ENCODE peak calls at places on chromosomes 2 and 18, in eight cellular contexts. One of them, this sample, is unnamed.
A peak's percentile ranks its signal among the peaks of the same experiment; 100 is the strongest.

GRCh38 chr2:14626873-14627272 is 5.6 kb upstream of the LRATD1 start:
- DNase-seq in COR-L47: no peak
- DNase-seq in tibial artery: no peak
- DNase-seq in naive thymus-derived CD4-positive, alpha-beta T cell: no peak
- DNase-seq in caudate nucleus: no peak
- DNase-seq in effector memory CD4-positive, alpha-beta T cell: no peak
- DNase-seq in RPMI8226: peak; percentile 3
- DNase-seq in K562: no peak
- DNase-seq in this sample: peak; percentile 80

GRCh38 chr2:66962625-66963207 is 434.4 kb upstream of the ETAA1 start:
- DNase-seq in COR-L47: no peak
- DNase-seq in tibial artery: no peak
- DNase-seq in RPMI8226: no peak
- DNase-seq in caudate nucleus: no peak
- DNase-seq in K562: no peak
- DNase-seq in naive thymus-derived CD4-positive, alpha-beta T cell: no peak
- DNase-seq in effector memory CD4-positive, alpha-beta T cell: no peak
- DNase-seq in this sample: no peak

GRCh38 chr2:191441761-191442160 is 196.6 kb downstream of the MYO1B start:
- DNase-seq in K562: no peak
- DNase-seq in effector memory CD4-positive, alpha-beta T cell: no peak
- DNase-seq in caudate nucleus: no peak
- DNase-seq in COR-L47: no peak
- DNase-seq in tibial artery: no peak
- DNase-seq in naive thymus-derived CD4-positive, alpha-beta T cell: no peak
- DNase-seq in RPMI8226: no peak
- DNase-seq in this sample: no peak

GRCh38 chr18:39842042-39842791 is 2112.8 kb upstream of the PIK3C3 start:
- DNase-seq in COR-L47: peak; percentile 72
- DNase-seq in effector memory CD4-positive, alpha-beta T cell: no peak
- DNase-seq in K562: no peak
- DNase-seq in tibial artery: no peak
- DNase-seq in naive thymus-derived CD4-positive, alpha-beta T cell: no peak
- DNase-seq in caudate nucleus: no peak
- DNase-seq in RPMI8226: no peak
- DNase-seq in this sample: no peak

GRCh38 chr18:22606563-22607283 is 189.0 kb upstream of the CTAGE1 start:
- DNase-seq in naive thymus-derived CD4-positive, alpha-beta T cell: no peak
- DNase-seq in COR-L47: no peak
- DNase-seq in RPMI8226: no peak
- DNase-seq in caudate nucleus: no peak
- DNase-seq in tibial artery: peak; percentile 42
- DNase-seq in effector memory CD4-positive, alpha-beta T cell: no peak
- DNase-seq in K562: no peak
- DNase-seq in this sample: no peak

GRCh38 chr2:9473985-9474360 is 378 bp upstream of the IAH1 start:
- DNase-seq in COR-L47: no peak
- DNase-seq in tibial artery: peak; percentile 27
- DNase-seq in naive thymus-derived CD4-positive, alpha-beta T cell: peak; percentile 64
- DNase-seq in RPMI8226: peak; percentile 17
- DNase-seq in caudate nucleus: peak; percentile 60
- DNase-seq in effector memory CD4-positive, alpha-beta T cell: peak; percentile 63
- DNase-seq in K562: no peak
- DNase-seq in this sample: no peak

GRCh38 chr18:68447286-68447685 is 267.6 kb downstream of the TMX3 start:
- DNase-seq in effector memory CD4-positive, alpha-beta T cell: no peak
- DNase-seq in tibial artery: no peak
- DNase-seq in caudate nucleus: no peak
- DNase-seq in COR-L47: no peak
- DNase-seq in naive thymus-derived CD4-positive, alpha-beta T cell: no peak
- DNase-seq in RPMI8226: no peak
- DNase-seq in K562: no peak
- DNase-seq in this sample: no peak

GRCh38 chr2:11658208-11658607 is 11.8 kb downstream of the NTSR2 start:
- DNase-seq in tibial artery: no peak
- DNase-seq in COR-L47: no peak
- DNase-seq in caudate nucleus: no peak
- DNase-seq in naive thymus-derived CD4-positive, alpha-beta T cell: no peak
- DNase-seq in effector memory CD4-positive, alpha-beta T cell: no peak
- DNase-seq in RPMI8226: no peak
- DNase-seq in K562: peak; percentile 50
- DNase-seq in this sample: no peak

GRCh38 chr2:177314722-177315264 is 50.3 kb upstream of the NFE2L2 start:
- DNase-seq in RPMI8226: peak; percentile 50
- DNase-seq in caudate nucleus: no peak
- DNase-seq in K562: no peak
- DNase-seq in effector memory CD4-positive, alpha-beta T cell: no peak
- DNase-seq in COR-L47: peak; percentile 70
- DNase-seq in tibial artery: no peak
- DNase-seq in naive thymus-derived CD4-positive, alpha-beta T cell: no peak
- DNase-seq in this sample: no peak

GRCh38 chr2:192657364-192657763 is 462.6 kb upstream of the TMEFF2 start:
- DNase-seq in RPMI8226: no peak
- DNase-seq in effector memory CD4-positive, alpha-beta T cell: no peak
- DNase-seq in caudate nucleus: no peak
- DNase-seq in naive thymus-derived CD4-positive, alpha-beta T cell: no peak
- DNase-seq in tibial artery: no peak
- DNase-seq in COR-L47: no peak
- DNase-seq in K562: no peak
- DNase-seq in this sample: no peak

GRCh38 chr18:57743008-57743407 is 60.1 kb downstream of the ATP8B1 start:
- DNase-seq in K562: no peak
- DNase-seq in RPMI8226: no peak
- DNase-seq in caudate nucleus: no peak
- DNase-seq in COR-L47: no peak
- DNase-seq in effector memory CD4-positive, alpha-beta T cell: no peak
- DNase-seq in naive thymus-derived CD4-positive, alpha-beta T cell: no peak
- DNase-seq in tibial artery: no peak
- DNase-seq in this sample: no peak

GRCh38 chr18:8741524-8741923 is 36.2 kb downstream of the MTCL1 start:
- DNase-seq in COR-L47: peak; percentile 35
- DNase-seq in tibial artery: no peak
- DNase-seq in naive thymus-derived CD4-positive, alpha-beta T cell: no peak
- DNase-seq in caudate nucleus: no peak
- DNase-seq in RPMI8226: no peak
- DNase-seq in K562: no peak
- DNase-seq in effector memory CD4-positive, alpha-beta T cell: no peak
- DNase-seq in this sample: no peak

GRCh38 chr2:156748238-156748637 is 312.1 kb downstream of the GPD2 start:
- DNase-seq in tibial artery: no peak
- DNase-seq in effector memory CD4-positive, alpha-beta T cell: no peak
- DNase-seq in K562: no peak
- DNase-seq in naive thymus-derived CD4-positive, alpha-beta T cell: no peak
- DNase-seq in caudate nucleus: no peak
- DNase-seq in COR-L47: no peak
- DNase-seq in RPMI8226: no peak
- DNase-seq in this sample: no peak

GRCh38 chr2:156189143-156189542 is 143.4 kb downstream of the NR4A2 start:
- DNase-seq in effector memory CD4-positive, alpha-beta T cell: no peak
- DNase-seq in tibial artery: no peak
- DNase-seq in naive thymus-derived CD4-positive, alpha-beta T cell: no peak
- DNase-seq in RPMI8226: no peak
- DNase-seq in COR-L47: peak; percentile 63
- DNase-seq in caudate nucleus: no peak
- DNase-seq in K562: no peak
- DNase-seq in this sample: no peak

GRCh38 chr18:55983433-55983832 is 395.4 kb upstream of the TCF4 start:
- DNase-seq in COR-L47: no peak
- DNase-seq in K562: no peak
- DNase-seq in naive thymus-derived CD4-positive, alpha-beta T cell: no peak
- DNase-seq in effector memory CD4-positive, alpha-beta T cell: no peak
- DNase-seq in tibial artery: no peak
- DNase-seq in caudate nucleus: no peak
- DNase-seq in RPMI8226: no peak
- DNase-seq in this sample: no peak

GRCh38 chr2:221068123-221068522 is 504.0 kb downstream of the EPHA4 start:
- DNase-seq in RPMI8226: no peak
- DNase-seq in COR-L47: no peak
- DNase-seq in naive thymus-derived CD4-positive, alpha-beta T cell: no peak
- DNase-seq in caudate nucleus: no peak
- DNase-seq in tibial artery: no peak
- DNase-seq in effector memory CD4-positive, alpha-beta T cell: no peak
- DNase-seq in K562: no peak
- DNase-seq in this sample: no peak

GRCh38 chr18:78664048-78664447 is 315.6 kb upstream of the SALL3 start:
- DNase-seq in K562: no peak
- DNase-seq in tibial artery: no peak
- DNase-seq in COR-L47: no peak
- DNase-seq in naive thymus-derived CD4-positive, alpha-beta T cell: no peak
- DNase-seq in effector memory CD4-positive, alpha-beta T cell: no peak
- DNase-seq in caudate nucleus: no peak
- DNase-seq in RPMI8226: no peak
- DNase-seq in this sample: no peak

GRCh38 chr18:3037423-3037915 is 24.5 kb upstream of the LPIN2 start:
- DNase-seq in effector memory CD4-positive, alpha-beta T cell: no peak
- DNase-seq in K562: peak; percentile 73
- DNase-seq in tibial artery: no peak
- DNase-seq in RPMI8226: peak; percentile 95
- DNase-seq in caudate nucleus: no peak
- DNase-seq in COR-L47: no peak
- DNase-seq in naive thymus-derived CD4-positive, alpha-beta T cell: no peak
- DNase-seq in this sample: no peak

GRCh38 chr18:53756607-53756972 is 467.9 kb downstream of the MBD2 start:
- DNase-seq in naive thymus-derived CD4-positive, alpha-beta T cell: no peak
- DNase-seq in tibial artery: no peak
- DNase-seq in K562: no peak
- DNase-seq in caudate nucleus: no peak
- DNase-seq in effector memory CD4-positive, alpha-beta T cell: no peak
- DNase-seq in COR-L47: no peak
- DNase-seq in RPMI8226: no peak
- DNase-seq in this sample: no peak

GRCh38 chr2:208025814-208026184 is 472 bp upstream of the PLEKHM3 start:
- DNase-seq in naive thymus-derived CD4-positive, alpha-beta T cell: no peak
- DNase-seq in caudate nucleus: no peak
- DNase-seq in tibial artery: no peak
- DNase-seq in RPMI8226: peak; percentile 11
- DNase-seq in effector memory CD4-positive, alpha-beta T cell: no peak
- DNase-seq in K562: no peak
- DNase-seq in COR-L47: peak; percentile 3
- DNase-seq in this sample: no peak